ENCODE peak calls at places on chromosomes 3 and 15, in five cellular contexts. One of them, this sample, is unnamed.

GRCh38 chr3:182500294-182500693 is 293.0 kb upstream of the ATP11B start:
- DNase-seq in IMR-90: no peak
- DNase-seq in GM12878: no peak
- DNase-seq in K562: no peak
- DNase-seq in SK-N-SH: no peak
- DNase-seq in this sample: no peak

GRCh38 chr3:122681294-122682015 is 816 bp downstream of the PARP14 start:
- DNase-seq in SK-N-SH: peak; percentile 21
- DNase-seq in K562: no peak
- DNase-seq in GM12878: no peak
- DNase-seq in IMR-90: no peak
- DNase-seq in this sample: no peak

GRCh38 chr3:104564045-104564643 is 802.6 kb upstream of the ALCAM start:
- DNase-seq in GM12878: no peak
- DNase-seq in SK-N-SH: no peak
- DNase-seq in K562: peak; percentile 26
- DNase-seq in IMR-90: peak; percentile 52
- DNase-seq in this sample: peak; percentile 49

GRCh38 chr15:65164139-65164538 is 21.0 kb downstream of the CLPX start:
- DNase-seq in SK-N-SH: no peak
- DNase-seq in GM12878: no peak
- DNase-seq in K562: no peak
- DNase-seq in IMR-90: no peak
- DNase-seq in this sample: no peak

GRCh38 chr3:149487598-149488197 is 13.2 kb downstream of the TM4SF4 start:
- DNase-seq in SK-N-SH: no peak
- DNase-seq in GM12878: no peak
- DNase-seq in K562: peak; percentile 30
- DNase-seq in IMR-90: no peak
- DNase-seq in this sample: no peak

GRCh38 chr3:148657470-148657869 is 40.2 kb upstream of the AGTR1 start:
- DNase-seq in K562: no peak
- DNase-seq in GM12878: no peak
- DNase-seq in IMR-90: no peak
- DNase-seq in SK-N-SH: no peak
- DNase-seq in this sample: no peak

GRCh38 chr3:42020681-42021307 is 58.9 kb upstream of the ULK4 start:
- DNase-seq in GM12878: no peak
- DNase-seq in SK-N-SH: no peak
- DNase-seq in K562: no peak
- DNase-seq in IMR-90: peak; percentile 83
- DNase-seq in this sample: no peak

GRCh38 chr3:127212231-127212630 is 19.3 kb downstream of the PRR23E start:
- DNase-seq in IMR-90: no peak
- DNase-seq in K562: no peak
- DNase-seq in SK-N-SH: no peak
- DNase-seq in GM12878: no peak
- DNase-seq in this sample: no peak

GRCh38 chr15:94412979-94413741 is 181.8 kb downstream of the MCTP2 start:
- DNase-seq in GM12878: no peak
- DNase-seq in SK-N-SH: no peak
- DNase-seq in IMR-90: peak; percentile 25
- DNase-seq in K562: peak; percentile 1
- DNase-seq in this sample: peak; percentile 22

GRCh38 chr3:68057637-68058320 is 403.4 kb upstream of the SUCLG2 start:
- DNase-seq in IMR-90: no peak
- DNase-seq in SK-N-SH: no peak
- DNase-seq in K562: no peak
- DNase-seq in GM12878: no peak
- DNase-seq in this sample: no peak

GRCh38 chr15:75362642-75363249 is 5.7 kb downstream of the MAN2C1 start:
- DNase-seq in SK-N-SH: no peak
- DNase-seq in GM12878: no peak
- DNase-seq in IMR-90: no peak
- DNase-seq in K562: no peak
- DNase-seq in this sample: no peak

GRCh38 chr15:85582719-85583089 is 202.3 kb downstream of the AKAP13 start:
- DNase-seq in SK-N-SH: peak; percentile 56
- DNase-seq in K562: peak; percentile 53
- DNase-seq in GM12878: peak; percentile 28
- DNase-seq in IMR-90: peak; percentile 46
- DNase-seq in this sample: no peak

GRCh38 chr3:12049675-12050074 is 45.5 kb downstream of the SYN2 start:
- DNase-seq in K562: peak; percentile 4
- DNase-seq in IMR-90: peak; percentile 3
- DNase-seq in GM12878: no peak
- DNase-seq in SK-N-SH: no peak
- DNase-seq in this sample: no peak

GRCh38 chr15:58492661-58493397 is 61.0 kb downstream of the LIPC start:
- DNase-seq in IMR-90: peak; percentile 21
- DNase-seq in K562: peak; percentile 68
- DNase-seq in SK-N-SH: no peak
- DNase-seq in GM12878: no peak
- DNase-seq in this sample: no peak

GRCh38 chr3:68306571-68306970 is 625.8 kb downstream of the TAFA4 start:
- DNase-seq in SK-N-SH: no peak
- DNase-seq in K562: peak; percentile 15
- DNase-seq in IMR-90: no peak
- DNase-seq in GM12878: no peak
- DNase-seq in this sample: peak; percentile 17

GRCh38 chr15:52247032-52247431 is 48.6 kb downstream of the MYO5C start:
- DNase-seq in GM12878: no peak
- DNase-seq in SK-N-SH: no peak
- DNase-seq in K562: no peak
- DNase-seq in IMR-90: peak; percentile 72
- DNase-seq in this sample: no peak

GRCh38 chr15:99704444-99704838 is 28.8 kb downstream of the LYSMD4 start:
- DNase-seq in SK-N-SH: peak; percentile 65
- DNase-seq in IMR-90: peak; percentile 90
- DNase-seq in K562: peak; percentile 83
- DNase-seq in GM12878: peak; percentile 79
- DNase-seq in this sample: peak; percentile 81
- TF ChIP-seq MXI1 in SK-N-SH: no peak
- TF ChIP-seq MXI1 in IMR-90: no peak
- TF ChIP-seq MXI1 in K562: no peak
- TF ChIP-seq MXI1 in GM12878: peak; percentile 25
- TF ChIP-seq MXI1 in this sample: no peak

DNA sequence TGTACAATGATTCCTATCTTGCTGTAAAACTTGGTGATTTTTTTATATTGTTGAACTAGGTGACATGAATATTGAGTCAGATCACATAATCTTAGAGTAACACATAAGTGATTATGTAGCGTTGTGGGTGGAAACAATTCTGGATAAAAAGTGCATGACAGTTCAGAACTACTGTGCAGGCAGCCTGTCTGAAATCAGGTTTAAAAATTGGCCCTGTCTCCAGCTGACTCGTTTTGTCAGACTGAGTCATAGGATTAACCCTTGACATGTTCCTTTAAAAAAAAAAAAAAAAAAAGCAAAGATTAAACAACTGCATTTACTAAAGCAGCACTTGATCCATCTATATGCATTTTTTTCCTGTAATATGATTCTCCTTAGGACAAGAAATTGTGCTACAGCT is 160.0 kb upstream of the CGNL1 start:
- DNase-seq in K562: peak; percentile 47
- DNase-seq in GM12878: no peak
- DNase-seq in IMR-90: peak; percentile 94
- DNase-seq in SK-N-SH: no peak
- DNase-seq in this sample: no peak
- TF ChIP-seq MXI1 in K562: no peak
- TF ChIP-seq MXI1 in GM12878: no peak
- TF ChIP-seq MXI1 in IMR-90: no peak
- TF ChIP-seq MXI1 in SK-N-SH: no peak
- TF ChIP-seq MXI1 in this sample: no peak

DNA sequence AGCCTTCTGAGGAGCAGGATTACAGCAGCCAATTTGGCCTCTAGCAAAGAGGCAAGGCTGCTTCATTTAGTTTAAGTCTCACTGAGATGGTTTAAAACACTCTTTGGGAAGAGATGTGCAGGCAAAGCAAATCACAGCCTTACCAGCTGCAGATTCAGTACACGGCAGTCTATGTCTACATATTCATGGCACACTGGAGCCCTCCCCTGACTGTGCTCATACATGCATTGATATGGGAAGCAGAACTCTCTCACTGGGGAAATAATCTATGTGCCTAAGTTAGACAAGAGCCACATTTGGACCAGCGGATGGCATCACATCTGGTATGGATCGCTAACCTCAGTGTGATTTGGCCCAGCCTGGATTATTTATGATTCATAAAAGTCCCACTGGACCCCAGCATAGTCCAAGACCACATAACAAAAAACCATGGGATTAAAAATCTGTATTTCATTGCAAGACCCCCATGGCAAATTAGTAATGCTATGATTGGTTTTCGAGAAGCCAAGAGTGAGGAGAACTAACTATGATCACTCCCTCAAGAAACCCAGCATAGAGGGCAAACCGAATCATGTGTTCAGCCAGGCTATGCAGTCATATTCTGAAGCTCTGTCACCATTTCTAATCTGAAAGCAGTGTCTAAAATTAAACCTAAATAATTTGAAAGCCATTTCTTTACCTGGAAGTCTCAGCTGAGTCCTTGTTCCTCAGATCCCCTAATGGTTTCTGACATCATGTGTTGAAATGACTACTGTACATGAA is 1.3 kb downstream of the PRICKLE2 start:
- DNase-seq in K562: no peak
- DNase-seq in SK-N-SH: no peak
- DNase-seq in IMR-90: peak; percentile 62
- DNase-seq in GM12878: no peak
- DNase-seq in this sample: no peak
- TF ChIP-seq MXI1 in K562: no peak
- TF ChIP-seq MXI1 in SK-N-SH: no peak
- TF ChIP-seq MXI1 in IMR-90: no peak
- TF ChIP-seq MXI1 in GM12878: no peak
- TF ChIP-seq MXI1 in this sample: no peak

DNA sequence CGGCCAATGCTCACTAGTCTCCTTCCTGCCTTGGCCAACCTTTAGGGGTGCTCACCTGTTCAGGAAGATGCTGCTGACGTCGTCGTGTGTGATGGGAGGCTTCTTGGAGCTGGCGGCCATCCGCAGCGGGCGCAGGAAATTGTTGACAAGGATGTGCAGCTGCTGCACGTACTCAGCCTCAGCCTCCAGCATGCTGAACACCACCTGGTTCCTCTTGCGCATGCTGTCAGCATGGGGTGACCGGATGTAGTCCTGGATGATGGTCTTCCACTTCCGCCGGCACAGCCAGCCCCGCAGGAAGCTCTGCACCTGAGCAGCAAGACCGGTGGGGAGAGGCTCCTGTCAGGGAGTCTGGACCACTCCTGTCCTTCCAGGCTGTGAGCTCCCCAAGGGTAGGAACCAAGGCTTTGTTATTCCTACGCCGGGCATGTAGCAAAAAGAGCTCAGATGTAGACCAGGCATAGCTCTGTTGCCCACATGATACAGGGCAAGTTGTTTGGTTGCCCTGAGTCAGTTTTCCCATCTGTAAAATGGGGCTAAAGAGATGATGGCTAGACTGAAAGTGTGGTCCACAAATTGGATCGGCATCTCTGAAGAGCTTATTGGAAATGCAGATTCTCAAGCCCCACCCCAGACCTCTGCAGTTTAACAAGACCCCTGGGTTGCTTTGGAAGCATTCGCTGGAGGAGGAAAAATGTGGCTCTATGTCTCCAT is 43.7 kb downstream of the RASGRF1 start:
- DNase-seq in GM12878: no peak
- DNase-seq in SK-N-SH: no peak
- DNase-seq in K562: no peak
- DNase-seq in IMR-90: no peak
- DNase-seq in this sample: no peak
- TF ChIP-seq MXI1 in GM12878: no peak
- TF ChIP-seq MXI1 in SK-N-SH: no peak
- TF ChIP-seq MXI1 in K562: no peak
- TF ChIP-seq MXI1 in IMR-90: no peak
- TF ChIP-seq MXI1 in this sample: no peak

DNA sequence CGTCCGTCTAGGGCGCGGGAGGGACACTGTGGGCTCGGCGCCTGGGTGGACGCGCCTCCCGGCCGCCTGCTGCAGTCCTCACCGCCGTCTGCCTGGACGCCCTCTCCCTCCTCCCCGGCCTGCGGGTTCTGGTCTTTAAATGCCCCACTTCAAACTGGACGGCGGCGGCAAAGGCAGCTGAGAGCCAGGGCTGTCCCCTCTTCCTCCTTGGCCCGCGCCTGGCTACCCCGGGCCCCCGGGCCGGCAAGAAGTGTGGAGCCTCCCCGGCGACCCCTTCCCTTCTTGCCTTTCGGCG is 415 bp downstream of the CBLB start:
- DNase-seq in GM12878: no peak
- DNase-seq in SK-N-SH: peak; percentile 76
- DNase-seq in K562: peak; percentile 37
- DNase-seq in IMR-90: peak; percentile 52
- DNase-seq in this sample: peak; percentile 35
- TF ChIP-seq MXI1 in GM12878: peak; percentile 14
- TF ChIP-seq MXI1 in SK-N-SH: no peak
- TF ChIP-seq MXI1 in K562: no peak
- TF ChIP-seq MXI1 in IMR-90: no peak
- TF ChIP-seq MXI1 in this sample: peak; percentile 10

This sample was measured in HepG2.